ENCODE peak calls at places on chromosome 1, in seven cellular contexts. One of them, this sample, is unnamed.

GRCh38 chr1:4794020-4794780 is 139.8 kb downstream of the AJAP1 start:
- DNase-seq in right lobe of liver: no peak
- DNase-seq in left ventricle myocardium inferior: no peak
- DNase-seq in kidney epithelial cell: no peak
- DNase-seq in KBM-7: no peak
- DNase-seq in T-helper 9 cell: no peak
- DNase-seq in effector CD4-positive, alpha-beta T cell: no peak
- DNase-seq in this sample: no peak

GRCh38 chr1:101388904-101389546 is 152.2 kb downstream of the S1PR1 start:
- DNase-seq in left ventricle myocardium inferior: no peak
- DNase-seq in KBM-7: no peak
- DNase-seq in T-helper 9 cell: no peak
- DNase-seq in effector CD4-positive, alpha-beta T cell: no peak
- DNase-seq in right lobe of liver: no peak
- DNase-seq in kidney epithelial cell: peak; percentile 5
- DNase-seq in this sample: no peak

GRCh38 chr1:7783178-7783711 is 846 bp upstream of the PER3 start:
- DNase-seq in KBM-7: peak; percentile 11
- DNase-seq in left ventricle myocardium inferior: peak; percentile 83
- DNase-seq in right lobe of liver: peak; percentile 84
- DNase-seq in effector CD4-positive, alpha-beta T cell: no peak
- DNase-seq in kidney epithelial cell: no peak
- DNase-seq in T-helper 9 cell: no peak
- DNase-seq in this sample: peak; percentile 90

GRCh38 chr1:204493882-204494280 is 724 bp downstream of the PIK3C2B start:
- DNase-seq in kidney epithelial cell: no peak
- DNase-seq in KBM-7: peak; percentile 78
- DNase-seq in T-helper 9 cell: peak; percentile 48
- DNase-seq in right lobe of liver: peak; percentile 80
- DNase-seq in left ventricle myocardium inferior: peak; percentile 56
- DNase-seq in effector CD4-positive, alpha-beta T cell: peak; percentile 42
- DNase-seq in this sample: peak; percentile 85

GRCh38 chr1:156444407-156445001 is 56.1 kb downstream of the MEF2D start:
- DNase-seq in effector CD4-positive, alpha-beta T cell: no peak
- DNase-seq in right lobe of liver: no peak
- DNase-seq in T-helper 9 cell: no peak
- DNase-seq in KBM-7: peak; percentile 68
- DNase-seq in kidney epithelial cell: no peak
- DNase-seq in left ventricle myocardium inferior: no peak
- DNase-seq in this sample: no peak

GRCh38 chr1:228139406-228139930 is 611 bp upstream of the GUK1 start:
- DNase-seq in effector CD4-positive, alpha-beta T cell: no peak
- DNase-seq in left ventricle myocardium inferior: no peak
- DNase-seq in T-helper 9 cell: no peak
- DNase-seq in KBM-7: no peak
- DNase-seq in kidney epithelial cell: no peak
- DNase-seq in right lobe of liver: no peak
- DNase-seq in this sample: peak; percentile 67

GRCh38 chr1:202005958-202006357 is 4.4 kb upstream of the ELF3 start:
- DNase-seq in KBM-7: no peak
- DNase-seq in effector CD4-positive, alpha-beta T cell: no peak
- DNase-seq in kidney epithelial cell: no peak
- DNase-seq in left ventricle myocardium inferior: no peak
- DNase-seq in right lobe of liver: no peak
- DNase-seq in T-helper 9 cell: no peak
- DNase-seq in this sample: no peak

GRCh38 chr1:211813590-211813989 is 17.0 kb downstream of the LPGAT1 start:
- DNase-seq in right lobe of liver: peak; percentile 43
- DNase-seq in effector CD4-positive, alpha-beta T cell: no peak
- DNase-seq in KBM-7: no peak
- DNase-seq in T-helper 9 cell: no peak
- DNase-seq in kidney epithelial cell: no peak
- DNase-seq in left ventricle myocardium inferior: peak; percentile 53
- DNase-seq in this sample: no peak

GRCh38 chr1:181660621-181661020 is 177.3 kb downstream of the CACNA1E start:
- DNase-seq in kidney epithelial cell: no peak
- DNase-seq in right lobe of liver: no peak
- DNase-seq in left ventricle myocardium inferior: no peak
- DNase-seq in KBM-7: no peak
- DNase-seq in effector CD4-positive, alpha-beta T cell: no peak
- DNase-seq in T-helper 9 cell: no peak
- DNase-seq in this sample: no peak

GRCh38 chr1:12201343-12202189 is 28.3 kb upstream of the VPS13D start:
- DNase-seq in left ventricle myocardium inferior: no peak
- DNase-seq in KBM-7: no peak
- DNase-seq in kidney epithelial cell: no peak
- DNase-seq in T-helper 9 cell: no peak
- DNase-seq in right lobe of liver: no peak
- DNase-seq in effector CD4-positive, alpha-beta T cell: no peak
- DNase-seq in this sample: no peak

GRCh38 chr1:39272027-39272790 is 67.7 kb downstream of the MACF1 start:
- DNase-seq in T-helper 9 cell: no peak
- DNase-seq in effector CD4-positive, alpha-beta T cell: no peak
- DNase-seq in left ventricle myocardium inferior: no peak
- DNase-seq in kidney epithelial cell: no peak
- DNase-seq in right lobe of liver: no peak
- DNase-seq in KBM-7: no peak
- DNase-seq in this sample: no peak

GRCh38 chr1:16017461-16018303 is at the start of gene HSPB7:
- DNase-seq in KBM-7: no peak
- DNase-seq in right lobe of liver: no peak
- DNase-seq in left ventricle myocardium inferior: peak; percentile 90
- DNase-seq in T-helper 9 cell: no peak
- DNase-seq in effector CD4-positive, alpha-beta T cell: no peak
- DNase-seq in kidney epithelial cell: no peak
- DNase-seq in this sample: peak; percentile 96

GRCh38 chr1:196407358-196408041 is 200.7 kb downstream of the KCNT2 start:
- DNase-seq in right lobe of liver: no peak
- DNase-seq in T-helper 9 cell: no peak
- DNase-seq in left ventricle myocardium inferior: no peak
- DNase-seq in KBM-7: no peak
- DNase-seq in kidney epithelial cell: no peak
- DNase-seq in effector CD4-positive, alpha-beta T cell: no peak
- DNase-seq in this sample: no peak

GRCh38 chr1:45012639-45013278 is 705 bp downstream of the UROD start:
- DNase-seq in T-helper 9 cell: no peak
- DNase-seq in kidney epithelial cell: peak; percentile 25
- DNase-seq in right lobe of liver: peak; percentile 96
- DNase-seq in left ventricle myocardium inferior: peak; percentile 81
- DNase-seq in effector CD4-positive, alpha-beta T cell: no peak
- DNase-seq in KBM-7: peak; percentile 86
- DNase-seq in this sample: peak; percentile 90

GRCh38 chr1:246565751-246566127 is 322 bp downstream of the TFB2M start:
- DNase-seq in T-helper 9 cell: no peak
- DNase-seq in right lobe of liver: no peak
- DNase-seq in effector CD4-positive, alpha-beta T cell: no peak
- DNase-seq in left ventricle myocardium inferior: no peak
- DNase-seq in kidney epithelial cell: no peak
- DNase-seq in KBM-7: no peak
- DNase-seq in this sample: no peak

GRCh38 chr1:234262754-234263105 is 110.5 kb upstream of the COA6 start:
- DNase-seq in effector CD4-positive, alpha-beta T cell: no peak
- DNase-seq in left ventricle myocardium inferior: no peak
- DNase-seq in T-helper 9 cell: no peak
- DNase-seq in KBM-7: no peak
- DNase-seq in right lobe of liver: no peak
- DNase-seq in kidney epithelial cell: no peak
- DNase-seq in this sample: no peak

GRCh38 chr1:17053071-17053684 is 654 bp downstream of the SDHB start:
- DNase-seq in T-helper 9 cell: no peak
- DNase-seq in kidney epithelial cell: no peak
- DNase-seq in left ventricle myocardium inferior: no peak
- DNase-seq in effector CD4-positive, alpha-beta T cell: no peak
- DNase-seq in KBM-7: peak; percentile 7
- DNase-seq in right lobe of liver: no peak
- DNase-seq in this sample: no peak

GRCh38 chr1:105678334-105678733 is 1378.1 kb upstream of the PRMT6 start:
- DNase-seq in T-helper 9 cell: no peak
- DNase-seq in effector CD4-positive, alpha-beta T cell: no peak
- DNase-seq in kidney epithelial cell: no peak
- DNase-seq in right lobe of liver: no peak
- DNase-seq in left ventricle myocardium inferior: no peak
- DNase-seq in KBM-7: no peak
- DNase-seq in this sample: no peak

GRCh38 chr1:203682401-203683383 is 56.1 kb downstream of the ATP2B4 start:
- DNase-seq in kidney epithelial cell: no peak
- DNase-seq in KBM-7: no peak
- DNase-seq in T-helper 9 cell: peak; percentile 50
- DNase-seq in right lobe of liver: no peak
- DNase-seq in left ventricle myocardium inferior: no peak
- DNase-seq in effector CD4-positive, alpha-beta T cell: peak; percentile 54
- DNase-seq in this sample: no peak

GRCh38 chr1:12604114-12604874 is 13.7 kb downstream of the DHRS3 start:
- DNase-seq in T-helper 9 cell: peak; percentile 50
- DNase-seq in KBM-7: peak; percentile 70
- DNase-seq in right lobe of liver: peak; percentile 62
- DNase-seq in left ventricle myocardium inferior: peak; percentile 42
- DNase-seq in kidney epithelial cell: peak; percentile 94
- DNase-seq in effector CD4-positive, alpha-beta T cell: peak; percentile 60
- DNase-seq in this sample: peak; percentile 86

GRCh38 chr1:41417335-41417682 is 56.1 kb downstream of the FOXO6 start:
- DNase-seq in left ventricle myocardium inferior: no peak
- DNase-seq in right lobe of liver: no peak
- DNase-seq in effector CD4-positive, alpha-beta T cell: no peak
- DNase-seq in T-helper 9 cell: no peak
- DNase-seq in KBM-7: no peak
- DNase-seq in kidney epithelial cell: no peak
- DNase-seq in this sample: no peak

GRCh38 chr1:63937623-63938022 is 163.8 kb downstream of the ROR1 start:
- DNase-seq in T-helper 9 cell: no peak
- DNase-seq in left ventricle myocardium inferior: no peak
- DNase-seq in effector CD4-positive, alpha-beta T cell: no peak
- DNase-seq in right lobe of liver: no peak
- DNase-seq in KBM-7: no peak
- DNase-seq in kidney epithelial cell: no peak
- DNase-seq in this sample: no peak